ENCODE peak calls at places on chromosomes 2 and 18, in seven cellular contexts. R is CD4-positive, alpha-beta memory T cell; H is HuH-7.5; D is AG09319; E is AG08395; I is activated naive CD4-positive, alpha-beta T cell; M is activated CD4-positive, CD25-positive, alpha-beta regulatory T cell. B is an unnamed sample.

GRCh38 chr18:10406172-10406663 is 48.2 kb upstream of the APCDD1 start:
- DNase-seq in H (no peak), I (no peak), E (no peak), R (no peak), D (no peak), M (no peak), B (no peak)

GRCh38 chr18:22913861-22914260 is 19.3 kb upstream of the RBBP8 start:
- DNase-seq in E (no peak), M (no peak), H (no peak), R (no peak), I (no peak), D (no peak), B (no peak)

GRCh38 chr2:8581601-8582041 is 100.2 kb upstream of the ID2 start:
- DNase-seq in E (no peak), I (no peak), M (no peak), R (no peak), D (no peak), H (no peak), B (no peak)

GRCh38 chr2:239369631-239370161 is 31.1 kb downstream of the HDAC4 start:
- DNase-seq in I (peak), E (peak), H (no peak), R (peak), D (no peak), M (peak), B (peak)

GRCh38 chr2:63712748-63713147 is 124.0 kb downstream of the MDH1 start:
- DNase-seq in R (no peak), D (no peak), M (no peak), I (no peak), H (no peak), E (peak), B (no peak)

GRCh38 chr18:1002653-1003178 is 98.0 kb downstream of the ADCYAP1 start:
- DNase-seq in H (no peak), D (no peak), M (no peak), I (no peak), R (no peak), E (no peak), B (no peak)

GRCh38 chr2:216775043-216775453 is 79.7 kb upstream of the IGFBP5 start:
- DNase-seq in I (no peak), E (peak), R (no peak), M (no peak), D (peak), H (no peak), B (no peak)

GRCh38 chr2:205852457-205852856 is 170.2 kb downstream of the NRP2 start:
- DNase-seq in E (no peak), R (no peak), H (no peak), I (no peak), M (no peak), D (no peak), B (no peak)

GRCh38 chr2:225889452-225889851 is 489.9 kb downstream of the NYAP2 start:
- DNase-seq in H (peak), E (peak), D (peak), M (no peak), I (no peak), R (peak), B (no peak)

GRCh38 chr18:55575949-55576348 is 12.0 kb downstream of the TCF4 start:
- DNase-seq in I (no peak), E (no peak), R (no peak), M (no peak), D (no peak), H (no peak), B (no peak)

GRCh38 chr18:48547456-48548403 is 8.9 kb downstream of the CTIF start:
- DNase-seq in E (peak), M (no peak), R (no peak), H (no peak), I (no peak), D (peak), B (no peak)

GRCh38 chr2:191612496-191612895 is 65.4 kb upstream of the NABP1 start:
- DNase-seq in I (no peak), R (no peak), M (no peak), H (no peak), D (no peak), E (peak), B (no peak)

GRCh38 chr18:61901334-61901986 is 8.7 kb upstream of the RNF152 start:
- DNase-seq in H (peak), I (peak), M (no peak), R (peak), D (no peak), E (peak), B (no peak)

GRCh38 chr2:197810490-197810889 is 6.1 kb downstream of the PLCL1 start:
- DNase-seq in M (no peak), D (no peak), I (no peak), R (no peak), E (no peak), H (no peak), B (no peak)

GRCh38 chr2:166246901-166247300 is 119.1 kb upstream of the SCN1A start:
- DNase-seq in R (no peak), H (no peak), D (no peak), I (no peak), E (no peak), M (no peak), B (no peak)

GRCh38 chr2:208112969-208113368 is 11.4 kb downstream of the CRYGD start:
- DNase-seq in I (no peak), D (no peak), H (no peak), R (no peak), E (no peak), M (no peak), B (no peak)

B was measured in stimulated activated CD8-positive, alpha-beta memory T cell treated with anti-CD3 and anti-CD28 coated beads, Interleukin-4, amount 100 ng/mL, for 24 hours.